ENCODE peak calls at places on chromosomes 6 and 20, in seven cellular contexts. M is HepG2; D is CD8-positive, alpha-beta T cell; H is BE2C; T is epithelial cell of esophagus; A is cardiac fibroblast; L is nephron progenitor cell. N is an unnamed sample.

GRCh38 chr20:38633577-38634093 is 32.0 kb downstream of the ARHGAP40 start:
- DNase-seq in D (peak), L (peak), T (peak), H (peak), A (peak), M (peak), N (no peak)

GRCh38 chr20:33521461-33521860 is 31.6 kb downstream of the CBFA2T2 start:
- DNase-seq in A (no peak), D (no peak), H (no peak), L (no peak), T (no peak), M (no peak), N (no peak)

GRCh38 chr6:132978685-132979084 is 164.3 kb downstream of the RPS12 start:
- DNase-seq in T (peak), L (no peak), D (no peak), H (no peak), M (no peak), A (no peak), N (no peak)

GRCh38 chr20:37992802-37993538 is 40.3 kb downstream of the TTI1 start:
- DNase-seq in M (peak), H (no peak), D (no peak), A (peak), L (peak), T (peak), N (peak)

GRCh38 chr6:31615748-31616147 is 714 bp downstream of the AIF1 start:
- DNase-seq in A (no peak), M (no peak), D (peak), L (no peak), T (no peak), H (no peak), N (no peak)

GRCh38 chr20:19993937-19994667 is 23.1 kb upstream of the NAA20 start:
- DNase-seq in M (no peak), L (no peak), T (peak), D (no peak), A (peak), H (peak), N (peak)

GRCh38 chr6:125798734-125799510 is 8.2 kb downstream of the NCOA7 start:
- DNase-seq in L (no peak), H (no peak), T (peak), D (no peak), M (no peak), A (no peak), N (no peak)

GRCh38 chr6:138844203-138844602 is 48.3 kb downstream of the ECT2L start:
- DNase-seq in H (no peak), A (peak), L (no peak), D (no peak), T (no peak), M (peak), N (no peak)

GRCh38 chr6:152257581-152257980 is 379.6 kb downstream of the SYNE1 start:
- DNase-seq in D (no peak), M (no peak), H (no peak), A (no peak), L (no peak), T (no peak), N (no peak)

GRCh38 chr6:52418606-52419005 is 1.5 kb upstream of the EFHC1 start:
- DNase-seq in L (no peak), A (no peak), T (no peak), H (no peak), D (no peak), M (no peak), N (no peak)

GRCh38 chr6:3638662-3639061 is 112.9 kb downstream of the PXDC1 start:
- DNase-seq in T (no peak), A (no peak), H (no peak), M (no peak), L (no peak), D (no peak), N (no peak)

GRCh38 chr6:51199272-51199671 is 380.6 kb downstream of the TFAP2B start:
- DNase-seq in M (no peak), A (no peak), D (no peak), H (no peak), T (no peak), L (no peak), N (no peak)

GRCh38 chr6:107715523-107716321 is 108.4 kb downstream of the SCML4 start:
- DNase-seq in D (no peak), A (no peak), L (no peak), T (no peak), M (no peak), H (no peak), N (no peak)

GRCh38 chr6:140697585-140697984 is 1323.1 kb upstream of the CITED2 start:
- DNase-seq in A (no peak), H (no peak), L (no peak), M (no peak), T (no peak), D (no peak), N (no peak)

GRCh38 chr20:53943522-53944291 is 126.7 kb downstream of the BCAS1 start:
- DNase-seq in H (peak), L (no peak), M (peak), A (peak), D (no peak), T (peak), N (no peak)

GRCh38 chr20:6142348-6142993 is 19.6 kb upstream of the FERMT1 start:
- DNase-seq in D (peak), A (peak), H (peak), M (peak), L (peak), T (peak), N (peak)

DNA sequence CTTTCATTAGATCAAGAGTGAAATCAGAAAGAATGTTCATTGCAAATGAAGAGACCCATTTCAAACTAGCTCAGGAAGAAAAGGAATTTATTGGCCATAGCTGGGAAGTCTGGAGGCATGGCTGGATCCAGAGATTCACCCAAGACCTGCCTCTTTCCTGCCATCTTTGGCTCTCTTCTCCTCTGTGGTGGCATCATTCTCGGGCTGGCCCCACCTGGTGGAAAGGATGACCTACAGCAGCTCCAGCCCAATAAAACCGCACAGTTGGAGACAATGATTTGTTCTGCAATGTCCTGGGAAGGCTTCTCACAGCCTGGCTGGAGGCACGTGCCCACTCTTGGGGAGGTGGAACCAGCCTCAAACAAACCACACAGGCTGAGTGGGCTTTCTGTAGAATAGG is 18.1 kb upstream of the FERMT1 start:
- DNase-seq in D (no peak), H (peak), A (peak), T (no peak), L (no peak), M (peak), N (no peak)
- TF ChIP-seq CTCF in D (no peak), H (peak), A (no peak), T (peak), L (no peak), M (peak), N (peak)

GRCh38 chr20:58950603-58951002 is 30.5 kb upstream of the NELFCD start:
- DNase-seq in H (no peak), T (no peak), D (no peak), A (no peak), M (no peak), L (no peak), N (no peak)
- TF ChIP-seq CTCF in H (peak), T (no peak), D (no peak), A (no peak), M (peak), L (no peak), N (peak)

GRCh38 chr6:25640446-25640845 is 11.6 kb upstream of the SCGN start:
- DNase-seq in L (no peak), A (no peak), H (no peak), D (no peak), T (no peak), M (peak), N (no peak)

GRCh38 chr6:25641940-25642666 is 9.9 kb upstream of the SCGN start:
- DNase-seq in M (peak), A (no peak), D (no peak), L (no peak), T (no peak), H (no peak), N (no peak)

GRCh38 chr6:25640871-25641270 is 11.1 kb upstream of the SCGN start:
- DNase-seq in H (no peak), L (no peak), A (no peak), D (no peak), M (no peak), T (no peak), N (no peak)

GRCh38 chr6:25641377-25641776 is 10.6 kb upstream of the SCGN start:
- DNase-seq in T (no peak), H (no peak), D (no peak), A (no peak), M (no peak), L (no peak), N (no peak)

DNA sequence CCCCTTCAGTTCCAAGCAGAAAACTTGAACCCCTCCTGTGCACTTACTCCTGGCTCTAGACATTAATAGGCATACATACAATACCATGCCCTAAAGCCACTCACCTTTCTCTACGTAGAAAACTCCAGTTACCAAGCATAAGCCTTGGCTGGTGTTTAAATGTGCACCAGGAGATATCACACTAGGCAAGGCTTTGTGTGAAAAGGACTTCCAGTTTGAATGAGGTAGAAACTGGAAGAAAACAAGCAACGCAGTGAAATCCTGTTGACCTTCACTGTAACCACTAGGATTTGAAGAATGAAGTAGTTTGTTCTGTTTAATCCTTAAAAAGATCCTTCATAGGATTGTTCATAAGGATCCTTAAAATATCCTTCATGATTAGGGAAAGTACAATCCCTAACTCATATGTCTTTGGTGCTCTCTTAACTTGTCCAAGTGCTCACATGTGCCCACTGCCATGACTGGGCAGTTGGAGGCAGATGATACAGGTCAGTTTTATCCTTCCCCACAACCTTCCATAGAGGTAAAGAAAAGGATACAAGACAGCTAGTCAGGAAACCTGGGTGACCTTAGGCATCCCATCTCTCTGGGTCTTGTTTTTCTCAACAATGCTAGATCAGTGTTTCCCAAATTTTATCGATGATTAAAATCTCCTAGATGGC is 9.2 kb upstream of the SCGN start:
- DNase-seq in M (no peak), A (no peak), H (no peak), D (no peak), T (no peak), L (no peak), N (no peak)
- TF ChIP-seq CTCF in M (no peak), A (no peak), H (no peak), D (no peak), T (no peak), L (no peak), N (no peak)

GRCh38 chr6:153662982-153663381 is 376.1 kb upstream of the OPRM1 start:
- DNase-seq in A (no peak), D (no peak), T (no peak), L (no peak), H (no peak), M (no peak), N (no peak)
- TF ChIP-seq CTCF in A (no peak), D (no peak), T (no peak), L (no peak), H (peak), M (no peak), N (no peak)

DNA sequence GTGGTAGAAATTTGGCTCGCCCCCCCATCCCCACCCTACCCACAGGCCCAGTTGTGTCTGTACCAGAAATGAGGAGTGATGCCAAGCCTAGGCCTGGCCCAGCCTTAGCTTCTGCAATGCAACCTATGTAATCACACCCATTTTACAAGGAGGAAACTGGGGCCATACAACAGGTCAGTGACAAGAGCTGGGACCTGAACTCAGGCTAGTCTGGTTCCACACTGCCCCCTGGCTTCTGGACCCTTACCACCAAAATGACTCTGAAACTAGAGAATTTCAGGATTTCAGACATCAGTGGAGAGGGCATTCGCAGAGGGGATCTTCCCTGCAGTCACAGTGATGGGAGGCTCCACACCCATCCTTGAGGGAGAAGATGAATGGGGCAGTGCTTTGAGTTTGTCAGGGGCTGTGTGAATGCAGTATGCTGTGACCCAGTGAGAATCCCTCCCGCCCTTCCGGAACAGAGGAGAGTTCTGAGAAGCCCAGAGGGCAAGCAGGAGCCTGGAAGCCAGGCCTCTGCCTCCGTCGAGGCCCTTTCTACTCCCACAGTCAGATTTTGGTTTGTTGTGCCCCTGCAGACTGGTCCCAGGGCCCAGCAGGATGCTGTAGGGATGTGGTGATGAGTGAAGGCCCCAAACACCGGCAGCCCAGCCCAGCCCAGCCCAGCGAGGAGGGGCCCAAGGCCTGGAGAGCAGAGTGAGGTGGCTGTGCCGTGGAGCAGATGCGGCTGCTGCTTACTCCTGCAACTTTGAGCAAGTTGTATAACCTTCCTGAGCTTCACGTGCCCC is 48.1 kb upstream of the MYL9 start:
- DNase-seq in T (no peak), M (no peak), D (no peak), H (no peak), L (no peak), A (no peak), N (no peak)
- TF ChIP-seq CTCF in T (no peak), M (peak), D (no peak), H (peak), L (no peak), A (peak), N (peak)

GRCh38 chr6:117976030-117976651 is 69.1 kb downstream of the SLC35F1 start:
- DNase-seq in D (no peak), L (peak), A (peak), M (peak), H (peak), T (peak), N (peak)
- TF ChIP-seq CTCF in D (peak), L (peak), A (peak), M (peak), H (peak), T (peak), N (peak)

GRCh38 chr6:30175765-30176164 is 12.4 kb downstream of the TRIM15 start:
- DNase-seq in T (no peak), D (no peak), A (no peak), H (no peak), L (no peak), M (no peak), N (no peak)

GRCh38 chr6:30169658-30170614 is 6.6 kb downstream of the TRIM15 start:
- DNase-seq in D (no peak), A (peak), M (peak), T (peak), L (no peak), H (no peak), N (peak)

GRCh38 chr6:30167101-30167500 is 3.8 kb downstream of the TRIM15 start:
- DNase-seq in T (no peak), L (no peak), D (no peak), H (no peak), A (no peak), M (no peak), N (no peak)

DNA sequence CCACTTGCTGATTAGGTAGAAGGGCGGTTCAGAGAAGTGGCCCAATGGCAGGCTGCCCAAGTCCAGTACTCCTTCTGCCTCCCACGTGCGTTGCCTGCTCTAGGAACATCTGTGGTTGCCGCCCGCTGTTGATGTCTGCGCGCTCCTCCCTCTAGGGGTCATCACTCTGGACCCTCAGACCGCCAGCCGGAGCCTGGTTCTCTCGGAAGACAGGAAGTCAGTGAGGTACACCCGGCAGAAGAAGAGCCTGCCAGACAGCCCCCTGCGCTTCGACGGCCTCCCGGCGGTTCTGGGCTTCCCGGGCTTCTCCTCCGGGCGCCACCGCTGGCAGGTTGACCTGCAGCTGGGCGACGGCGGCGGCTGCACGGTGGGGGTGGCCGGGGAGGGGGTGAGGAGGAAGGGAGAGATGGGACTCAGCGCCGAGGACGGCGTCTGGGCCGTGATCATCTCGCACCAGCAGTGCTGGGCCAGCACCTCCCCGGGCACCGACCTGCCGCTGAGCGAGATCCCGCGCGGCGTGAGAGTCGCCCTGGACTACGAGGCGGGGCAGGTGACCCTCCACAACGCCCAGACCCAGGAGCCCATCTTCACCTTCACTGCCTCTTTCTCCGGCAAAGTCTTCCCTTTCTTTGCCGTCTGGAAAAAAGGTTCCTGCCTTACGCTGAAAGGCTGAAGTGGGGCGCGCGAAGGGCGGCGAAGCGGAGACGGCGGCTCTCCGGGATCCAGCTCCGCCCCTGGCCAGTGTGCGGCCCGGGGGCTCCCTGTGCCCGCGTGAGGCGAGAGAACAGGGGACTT is 8.5 kb downstream of the TRIM15 start:
- DNase-seq in M (no peak), A (no peak), H (peak), T (no peak), D (no peak), L (peak), N (no peak)
- TF ChIP-seq CTCF in M (no peak), A (no peak), H (peak), T (no peak), D (no peak), L (no peak), N (no peak)

DNA sequence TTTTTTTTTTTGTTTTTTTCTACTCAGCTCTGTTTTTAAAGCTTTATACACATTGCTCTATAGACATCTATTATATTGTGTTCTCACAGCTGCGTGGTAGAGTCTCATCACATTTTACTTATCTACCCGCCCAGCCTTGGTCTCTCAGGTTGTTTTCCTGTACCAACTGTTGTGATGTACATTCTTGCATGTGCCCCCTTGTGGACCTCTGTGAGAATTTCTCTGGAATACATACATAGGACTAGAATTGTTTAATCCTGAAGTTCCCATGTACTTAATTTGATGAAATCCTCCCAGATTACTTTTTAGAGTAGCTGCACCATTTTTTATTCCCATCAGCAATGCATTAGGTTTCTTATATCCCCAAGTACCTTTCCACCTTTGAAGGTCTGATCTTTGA is 40.4 kb upstream of the TINAG start:
- DNase-seq in L (peak), A (peak), M (peak), D (no peak), H (peak), T (peak), N (no peak)
- TF ChIP-seq CTCF in L (peak), A (peak), M (peak), D (no peak), H (peak), T (peak), N (peak)

N was measured in foreskin keratinocyte.